ENCODE peak calls at places on chromosome 5, in six cellular contexts. One of them, this sample, is unnamed.

GRCh38 chr5:10153394-10153793 is 96.3 kb downstream of the ATPSCKMT start:
- DNase-seq in CD8-positive, alpha-beta T cell: no peak
- DNase-seq in posterior vena cava: no peak
- DNase-seq in activated CD8-positive, alpha-beta memory T cell treated with anti-CD3 and anti-CD28 coated beads for 24 hours: no peak
- DNase-seq in NCI-H146: no peak
- DNase-seq in HT-29: no peak
- DNase-seq in this sample: no peak

GRCh38 chr5:124395287-124395686 is 351.2 kb downstream of the ZNF608 start:
- DNase-seq in CD8-positive, alpha-beta T cell: no peak
- DNase-seq in posterior vena cava: no peak
- DNase-seq in activated CD8-positive, alpha-beta memory T cell treated with anti-CD3 and anti-CD28 coated beads for 24 hours: no peak
- DNase-seq in NCI-H146: peak
- DNase-seq in HT-29: no peak
- DNase-seq in this sample: no peak

GRCh38 chr5:91162534-91163381 is 220.4 kb downstream of the ARRDC3 start:
- DNase-seq in CD8-positive, alpha-beta T cell: peak
- DNase-seq in posterior vena cava: peak
- DNase-seq in activated CD8-positive, alpha-beta memory T cell treated with anti-CD3 and anti-CD28 coated beads for 24 hours: peak
- DNase-seq in NCI-H146: peak
- DNase-seq in HT-29: peak
- DNase-seq in this sample: no peak

GRCh38 chr5:34657550-34657921 is 1.4 kb downstream of the RAI14 start:
- DNase-seq in CD8-positive, alpha-beta T cell: no peak
- DNase-seq in posterior vena cava: no peak
- DNase-seq in activated CD8-positive, alpha-beta memory T cell treated with anti-CD3 and anti-CD28 coated beads for 24 hours: no peak
- DNase-seq in NCI-H146: no peak
- DNase-seq in HT-29: peak
- DNase-seq in this sample: no peak

GRCh38 chr5:149452007-149452664 is 73.0 kb upstream of the IL17B start:
- DNase-seq in CD8-positive, alpha-beta T cell: no peak
- DNase-seq in posterior vena cava: peak
- DNase-seq in activated CD8-positive, alpha-beta memory T cell treated with anti-CD3 and anti-CD28 coated beads for 24 hours: no peak
- DNase-seq in NCI-H146: no peak
- DNase-seq in HT-29: peak
- DNase-seq in this sample: no peak

GRCh38 chr5:168354397-168354796 is 63.0 kb downstream of the WWC1 start:
- DNase-seq in CD8-positive, alpha-beta T cell: no peak
- DNase-seq in posterior vena cava: no peak
- DNase-seq in activated CD8-positive, alpha-beta memory T cell treated with anti-CD3 and anti-CD28 coated beads for 24 hours: no peak
- DNase-seq in NCI-H146: no peak
- DNase-seq in HT-29: no peak
- DNase-seq in this sample: no peak

GRCh38 chr5:77958642-77959315 is 182.6 kb upstream of the TBCA start:
- DNase-seq in CD8-positive, alpha-beta T cell: no peak
- DNase-seq in posterior vena cava: no peak
- DNase-seq in activated CD8-positive, alpha-beta memory T cell treated with anti-CD3 and anti-CD28 coated beads for 24 hours: no peak
- DNase-seq in NCI-H146: no peak
- DNase-seq in HT-29: no peak
- DNase-seq in this sample: no peak

GRCh38 chr5:138663561-138663960 is 88.4 kb upstream of the HSPA9 start:
- DNase-seq in CD8-positive, alpha-beta T cell: no peak
- DNase-seq in posterior vena cava: no peak
- DNase-seq in activated CD8-positive, alpha-beta memory T cell treated with anti-CD3 and anti-CD28 coated beads for 24 hours: peak
- DNase-seq in NCI-H146: no peak
- DNase-seq in HT-29: no peak
- DNase-seq in this sample: no peak

GRCh38 chr5:24161559-24161958 is 483.2 kb downstream of the CDH10 start:
- DNase-seq in CD8-positive, alpha-beta T cell: no peak
- DNase-seq in posterior vena cava: no peak
- DNase-seq in activated CD8-positive, alpha-beta memory T cell treated with anti-CD3 and anti-CD28 coated beads for 24 hours: no peak
- DNase-seq in NCI-H146: no peak
- DNase-seq in HT-29: no peak
- DNase-seq in this sample: no peak

GRCh38 chr5:6282360-6282759 is 96.0 kb downstream of the MED10 start:
- DNase-seq in CD8-positive, alpha-beta T cell: no peak
- DNase-seq in posterior vena cava: no peak
- DNase-seq in activated CD8-positive, alpha-beta memory T cell treated with anti-CD3 and anti-CD28 coated beads for 24 hours: no peak
- DNase-seq in NCI-H146: no peak
- DNase-seq in HT-29: no peak
- DNase-seq in this sample: no peak

GRCh38 chr5:125053179-125053578 is 306.7 kb upstream of the ZNF608 start:
- DNase-seq in CD8-positive, alpha-beta T cell: no peak
- DNase-seq in posterior vena cava: no peak
- DNase-seq in activated CD8-positive, alpha-beta memory T cell treated with anti-CD3 and anti-CD28 coated beads for 24 hours: no peak
- DNase-seq in NCI-H146: no peak
- DNase-seq in HT-29: no peak
- DNase-seq in this sample: no peak

GRCh38 chr5:160937570-160937969 is 85.6 kb upstream of the ATP10B start:
- DNase-seq in CD8-positive, alpha-beta T cell: no peak
- DNase-seq in posterior vena cava: no peak
- DNase-seq in activated CD8-positive, alpha-beta memory T cell treated with anti-CD3 and anti-CD28 coated beads for 24 hours: no peak
- DNase-seq in NCI-H146: no peak
- DNase-seq in HT-29: no peak
- DNase-seq in this sample: no peak

GRCh38 chr5:147791181-147791580 is 8.7 kb upstream of the JAKMIP2 start:
- DNase-seq in CD8-positive, alpha-beta T cell: no peak
- DNase-seq in posterior vena cava: no peak
- DNase-seq in activated CD8-positive, alpha-beta memory T cell treated with anti-CD3 and anti-CD28 coated beads for 24 hours: no peak
- DNase-seq in NCI-H146: no peak
- DNase-seq in HT-29: no peak
- DNase-seq in this sample: no peak

GRCh38 chr5:95471447-95471846 is 80.3 kb downstream of the FAM81B start:
- DNase-seq in CD8-positive, alpha-beta T cell: no peak
- DNase-seq in posterior vena cava: no peak
- DNase-seq in activated CD8-positive, alpha-beta memory T cell treated with anti-CD3 and anti-CD28 coated beads for 24 hours: no peak
- DNase-seq in NCI-H146: no peak
- DNase-seq in HT-29: no peak
- DNase-seq in this sample: no peak

GRCh38 chr5:131384616-131385214 is 120.9 kb downstream of the CDC42SE2 start:
- DNase-seq in CD8-positive, alpha-beta T cell: no peak
- DNase-seq in posterior vena cava: no peak
- DNase-seq in activated CD8-positive, alpha-beta memory T cell treated with anti-CD3 and anti-CD28 coated beads for 24 hours: no peak
- DNase-seq in NCI-H146: no peak
- DNase-seq in HT-29: no peak
- DNase-seq in this sample: no peak

GRCh38 chr5:116576043-116576713 is 1.6 kb upstream of the SEMA6A start:
- DNase-seq in CD8-positive, alpha-beta T cell: no peak
- DNase-seq in posterior vena cava: no peak
- DNase-seq in activated CD8-positive, alpha-beta memory T cell treated with anti-CD3 and anti-CD28 coated beads for 24 hours: peak
- DNase-seq in NCI-H146: peak
- DNase-seq in HT-29: peak
- DNase-seq in this sample: no peak

GRCh38 chr5:10914741-10915480 is 153.9 kb upstream of the DAP start:
- DNase-seq in CD8-positive, alpha-beta T cell: no peak
- DNase-seq in posterior vena cava: no peak
- DNase-seq in activated CD8-positive, alpha-beta memory T cell treated with anti-CD3 and anti-CD28 coated beads for 24 hours: no peak
- DNase-seq in NCI-H146: no peak
- DNase-seq in HT-29: no peak
- DNase-seq in this sample: no peak

GRCh38 chr5:67941750-67942450 is 273.7 kb upstream of the PIK3R1 start:
- DNase-seq in CD8-positive, alpha-beta T cell: no peak
- DNase-seq in posterior vena cava: no peak
- DNase-seq in activated CD8-positive, alpha-beta memory T cell treated with anti-CD3 and anti-CD28 coated beads for 24 hours: no peak
- DNase-seq in NCI-H146: no peak
- DNase-seq in HT-29: peak
- DNase-seq in this sample: no peak

GRCh38 chr5:172311605-172312004 is 28.0 kb upstream of the UBTD2 start:
- DNase-seq in CD8-positive, alpha-beta T cell: no peak
- DNase-seq in posterior vena cava: no peak
- DNase-seq in activated CD8-positive, alpha-beta memory T cell treated with anti-CD3 and anti-CD28 coated beads for 24 hours: no peak
- DNase-seq in NCI-H146: no peak
- DNase-seq in HT-29: no peak
- DNase-seq in this sample: no peak

GRCh38 chr5:14608169-14608568 is 26.6 kb downstream of the OTULINL start:
- DNase-seq in CD8-positive, alpha-beta T cell: no peak
- DNase-seq in posterior vena cava: no peak
- DNase-seq in activated CD8-positive, alpha-beta memory T cell treated with anti-CD3 and anti-CD28 coated beads for 24 hours: no peak
- DNase-seq in NCI-H146: no peak
- DNase-seq in HT-29: no peak
- DNase-seq in this sample: no peak

GRCh38 chr5:78543292-78543691 is 105.3 kb downstream of the LHFPL2 start:
- DNase-seq in CD8-positive, alpha-beta T cell: no peak
- DNase-seq in posterior vena cava: no peak
- DNase-seq in activated CD8-positive, alpha-beta memory T cell treated with anti-CD3 and anti-CD28 coated beads for 24 hours: no peak
- DNase-seq in NCI-H146: no peak
- DNase-seq in HT-29: no peak
- DNase-seq in this sample: no peak

GRCh38 chr5:66717455-66718373 is 121.5 kb downstream of the MAST4 start:
- DNase-seq in CD8-positive, alpha-beta T cell: no peak
- DNase-seq in posterior vena cava: no peak
- DNase-seq in activated CD8-positive, alpha-beta memory T cell treated with anti-CD3 and anti-CD28 coated beads for 24 hours: no peak
- DNase-seq in NCI-H146: peak
- DNase-seq in HT-29: no peak
- DNase-seq in this sample: no peak

GRCh38 chr5:164119806-164120440 is 614.5 kb downstream of the MAT2B start:
- DNase-seq in CD8-positive, alpha-beta T cell: no peak
- DNase-seq in posterior vena cava: no peak
- DNase-seq in activated CD8-positive, alpha-beta memory T cell treated with anti-CD3 and anti-CD28 coated beads for 24 hours: no peak
- DNase-seq in NCI-H146: peak
- DNase-seq in HT-29: no peak
- DNase-seq in this sample: no peak

GRCh38 chr5:154858972-154859950 is 834 bp downstream of the CNOT8 start:
- DNase-seq in CD8-positive, alpha-beta T cell: peak
- DNase-seq in posterior vena cava: no peak
- DNase-seq in activated CD8-positive, alpha-beta memory T cell treated with anti-CD3 and anti-CD28 coated beads for 24 hours: no peak
- DNase-seq in NCI-H146: peak
- DNase-seq in HT-29: peak
- DNase-seq in this sample: no peak

GRCh38 chr5:38420691-38421395 is 135.6 kb downstream of the LIFR start:
- DNase-seq in CD8-positive, alpha-beta T cell: no peak
- DNase-seq in posterior vena cava: no peak
- DNase-seq in activated CD8-positive, alpha-beta memory T cell treated with anti-CD3 and anti-CD28 coated beads for 24 hours: no peak
- DNase-seq in NCI-H146: no peak
- DNase-seq in HT-29: peak
- DNase-seq in this sample: no peak

GRCh38 chr5:91079037-91079436 is 304.1 kb downstream of the ARRDC3 start:
- DNase-seq in CD8-positive, alpha-beta T cell: no peak
- DNase-seq in posterior vena cava: no peak
- DNase-seq in activated CD8-positive, alpha-beta memory T cell treated with anti-CD3 and anti-CD28 coated beads for 24 hours: no peak
- DNase-seq in NCI-H146: no peak
- DNase-seq in HT-29: no peak
- DNase-seq in this sample: no peak

GRCh38 chr5:159658266-159658665 is 258.0 kb upstream of the ADRA1B start:
- DNase-seq in CD8-positive, alpha-beta T cell: no peak
- DNase-seq in posterior vena cava: no peak
- DNase-seq in activated CD8-positive, alpha-beta memory T cell treated with anti-CD3 and anti-CD28 coated beads for 24 hours: no peak
- DNase-seq in NCI-H146: no peak
- DNase-seq in HT-29: no peak
- DNase-seq in this sample: no peak

GRCh38 chr5:44774279-44774880 is 34.4 kb upstream of the MRPS30 start:
- DNase-seq in CD8-positive, alpha-beta T cell: no peak
- DNase-seq in posterior vena cava: no peak
- DNase-seq in activated CD8-positive, alpha-beta memory T cell treated with anti-CD3 and anti-CD28 coated beads for 24 hours: no peak
- DNase-seq in NCI-H146: peak
- DNase-seq in HT-29: peak
- DNase-seq in this sample: no peak

GRCh38 chr5:14686517-14686916 is 22.0 kb downstream of the OTULIN start:
- DNase-seq in CD8-positive, alpha-beta T cell: no peak
- DNase-seq in posterior vena cava: no peak
- DNase-seq in activated CD8-positive, alpha-beta memory T cell treated with anti-CD3 and anti-CD28 coated beads for 24 hours: no peak
- DNase-seq in NCI-H146: no peak
- DNase-seq in HT-29: no peak
- DNase-seq in this sample: no peak

GRCh38 chr5:124663101-124663506 is 83.3 kb downstream of the ZNF608 start:
- DNase-seq in CD8-positive, alpha-beta T cell: no peak
- DNase-seq in posterior vena cava: no peak
- DNase-seq in activated CD8-positive, alpha-beta memory T cell treated with anti-CD3 and anti-CD28 coated beads for 24 hours: no peak
- DNase-seq in NCI-H146: no peak
- DNase-seq in HT-29: no peak
- DNase-seq in this sample: no peak

GRCh38 chr5:65127181-65127901 is 354.4 kb downstream of the ADAMTS6 start:
- DNase-seq in CD8-positive, alpha-beta T cell: no peak
- DNase-seq in posterior vena cava: no peak
- DNase-seq in activated CD8-positive, alpha-beta memory T cell treated with anti-CD3 and anti-CD28 coated beads for 24 hours: no peak
- DNase-seq in NCI-H146: no peak
- DNase-seq in HT-29: no peak
- DNase-seq in this sample: no peak

GRCh38 chr5:172469697-172470096 is 15.4 kb upstream of the SH3PXD2B start:
- DNase-seq in CD8-positive, alpha-beta T cell: no peak
- DNase-seq in posterior vena cava: peak
- DNase-seq in activated CD8-positive, alpha-beta memory T cell treated with anti-CD3 and anti-CD28 coated beads for 24 hours: no peak
- DNase-seq in NCI-H146: no peak
- DNase-seq in HT-29: no peak
- DNase-seq in this sample: no peak

GRCh38 chr5:179323026-179323571 is 22.2 kb downstream of the ADAMTS2 start:
- DNase-seq in CD8-positive, alpha-beta T cell: no peak
- DNase-seq in posterior vena cava: peak
- DNase-seq in activated CD8-positive, alpha-beta memory T cell treated with anti-CD3 and anti-CD28 coated beads for 24 hours: no peak
- DNase-seq in NCI-H146: no peak
- DNase-seq in HT-29: no peak
- DNase-seq in this sample: peak

GRCh38 chr5:159211712-159212111 is 2.4 kb upstream of the RNF145 start:
- DNase-seq in CD8-positive, alpha-beta T cell: no peak
- DNase-seq in posterior vena cava: no peak
- DNase-seq in activated CD8-positive, alpha-beta memory T cell treated with anti-CD3 and anti-CD28 coated beads for 24 hours: no peak
- DNase-seq in NCI-H146: no peak
- DNase-seq in HT-29: peak
- DNase-seq in this sample: no peak

GRCh38 chr5:152730176-152730575 is 325.1 kb upstream of the NMUR2 start:
- DNase-seq in CD8-positive, alpha-beta T cell: no peak
- DNase-seq in posterior vena cava: no peak
- DNase-seq in activated CD8-positive, alpha-beta memory T cell treated with anti-CD3 and anti-CD28 coated beads for 24 hours: no peak
- DNase-seq in NCI-H146: no peak
- DNase-seq in HT-29: no peak
- DNase-seq in this sample: no peak

GRCh38 chr5:140018920-140019644 is 24.0 kb downstream of the NRG2 start:
- DNase-seq in CD8-positive, alpha-beta T cell: no peak
- DNase-seq in posterior vena cava: no peak
- DNase-seq in activated CD8-positive, alpha-beta memory T cell treated with anti-CD3 and anti-CD28 coated beads for 24 hours: no peak
- DNase-seq in NCI-H146: no peak
- DNase-seq in HT-29: no peak
- DNase-seq in this sample: no peak

GRCh38 chr5:122600924-122601323 is 174.0 kb upstream of the SNX2 start:
- DNase-seq in CD8-positive, alpha-beta T cell: no peak
- DNase-seq in posterior vena cava: no peak
- DNase-seq in activated CD8-positive, alpha-beta memory T cell treated with anti-CD3 and anti-CD28 coated beads for 24 hours: no peak
- DNase-seq in NCI-H146: no peak
- DNase-seq in HT-29: no peak
- DNase-seq in this sample: no peak

GRCh38 chr5:9920696-9921095 is 290.5 kb upstream of the TAS2R1 start:
- DNase-seq in CD8-positive, alpha-beta T cell: no peak
- DNase-seq in posterior vena cava: no peak
- DNase-seq in activated CD8-positive, alpha-beta memory T cell treated with anti-CD3 and anti-CD28 coated beads for 24 hours: no peak
- DNase-seq in NCI-H146: no peak
- DNase-seq in HT-29: peak
- DNase-seq in this sample: no peak

GRCh38 chr5:122751293-122751753 is 23.6 kb upstream of the SNX2 start:
- DNase-seq in CD8-positive, alpha-beta T cell: no peak
- DNase-seq in posterior vena cava: no peak
- DNase-seq in activated CD8-positive, alpha-beta memory T cell treated with anti-CD3 and anti-CD28 coated beads for 24 hours: no peak
- DNase-seq in NCI-H146: no peak
- DNase-seq in HT-29: no peak
- DNase-seq in this sample: no peak

This sample was measured in chondrocyte.